ENCODE peak calls at places on chromosomes 6 and 20, in nine cellular contexts. K is adrenal gland, C is fibroblast of lung, X is heart right ventricle, Y is left ventricle myocardium inferior, P is hepatocyte, W is upper lobe of left lung, E is SK-N-SH, Q is HepG2. A is an unnamed sample.

GRCh38 chr6:331622-332521 is 39.6 kb downstream of the DUSP22 start:
- DNase-seq in Y (no peak), C (no peak), E (no peak), W (no peak), P (no peak), X (no peak), Q (no peak), K (no peak), A (no peak)

GRCh38 chr6:151093706-151094105 is 146.1 kb upstream of the AKAP12 start:
- DNase-seq in K (no peak), C (no peak), E (no peak), Q (no peak), P (no peak), Y (no peak), W (no peak), X (no peak), A (no peak)

GRCh38 chr6:69883551-69883950 is 17.2 kb downstream of the COL19A1 start:
- DNase-seq in Y (no peak), E (no peak), Q (no peak), W (no peak), X (no peak), P (no peak), K (no peak), C (peak; percentile 60), A (no peak)

GRCh38 chr6:35967059-35967769 is 46.3 kb upstream of the SRPK1 start:
- DNase-seq in K (no peak), P (peak; percentile 23), C (no peak), Q (peak; percentile 68), E (no peak), W (no peak), Y (no peak), X (no peak), A (no peak)

GRCh38 chr6:6566766-6567165 is 21.8 kb upstream of the LY86 start:
- DNase-seq in E (no peak), P (no peak), Q (no peak), K (no peak), Y (no peak), C (no peak), W (no peak), X (no peak), A (no peak)

GRCh38 chr6:26250806-26251075 is 114.3 kb upstream of the BTN3A2 start:
- DNase-seq in E (no peak), Q (no peak), W (no peak), K (no peak), C (no peak), Y (no peak), P (no peak), X (no peak), A (no peak)

GRCh38 chr20:43737925-43738324 is 11.1 kb upstream of the GTSF1L start:
- DNase-seq in C (no peak), Y (no peak), K (no peak), W (no peak), E (no peak), P (no peak), Q (no peak), X (no peak), A (no peak)

GRCh38 chr6:42547407-42548329 is 16.2 kb upstream of the UBR2 start:
- DNase-seq in C (peak; percentile 80), W (peak; percentile 90), E (peak; percentile 94), X (peak; percentile 85), K (peak; percentile 82), P (peak; percentile 90), Q (peak; percentile 48), Y (peak; percentile 85), A (peak; percentile 90)

GRCh38 chr20:10758446-10758845 is 84.6 kb upstream of the JAG1 start:
- DNase-seq in K (no peak), Y (no peak), X (no peak), C (no peak), E (no peak), Q (peak; percentile 44), W (no peak), P (no peak), A (no peak)

GRCh38 chr20:1810926-1811620 is 84.1 kb upstream of the SIRPA start:
- DNase-seq in C (peak; percentile 74), K (no peak), X (no peak), W (peak; percentile 61), P (no peak), E (no peak), Y (peak; percentile 19), Q (peak; percentile 61), A (no peak)

GRCh38 chr20:20450461-20451027 is 82.6 kb downstream of the INSM1 start:
- DNase-seq in W (no peak), E (peak; percentile 53), P (no peak), X (peak; percentile 60), Y (peak; percentile 63), Q (no peak), C (peak; percentile 33), K (no peak), A (no peak)

GRCh38 chr6:123925360-123925759 is 121.7 kb downstream of the NKAIN2 start:
- DNase-seq in K (no peak), C (peak; percentile 15), X (no peak), E (no peak), P (no peak), W (no peak), Y (no peak), Q (no peak), A (no peak)

GRCh38 chr20:23106271-23106851 is 20.2 kb upstream of the CD93 start:
- DNase-seq in Q (no peak), X (no peak), K (no peak), C (peak; percentile 90), W (peak; percentile 73), Y (no peak), E (no peak), P (no peak), A (no peak)

GRCh38 chr20:56689318-56689717 is 60.2 kb downstream of the TFAP2C start:
- DNase-seq in X (no peak), Y (no peak), Q (no peak), E (no peak), C (peak; percentile 1), K (no peak), W (no peak), P (no peak), A (no peak)

GRCh38 chr6:125302840-125303511 is 1.2 kb upstream of the HDDC2 start:
- DNase-seq in E (no peak), K (no peak), X (no peak), Q (no peak), W (no peak), P (no peak), Y (no peak), C (no peak), A (no peak)

GRCh38 chr6:44223471-44224153 is at the start of gene SLC29A1:
- DNase-seq in E (peak; percentile 95), W (peak; percentile 79), Y (peak; percentile 89), X (peak; percentile 85), P (peak; percentile 83), Q (peak; percentile 74), C (peak; percentile 25), K (peak; percentile 77), A (peak; percentile 81)

GRCh38 chr6:24667378-24667803 is 514 bp downstream of the ACOT13 start:
- DNase-seq in E (peak; percentile 11), P (peak; percentile 76), W (no peak), X (no peak), Q (peak; percentile 54), Y (no peak), K (no peak), C (no peak), A (no peak)

GRCh38 chr6:27091661-27092315 is 155.7 kb upstream of the PRSS16 start:
- DNase-seq in P (peak; percentile 64), W (no peak), E (peak; percentile 65), K (no peak), Q (peak; percentile 66), C (peak; percentile 85), X (no peak), Y (no peak), A (no peak)

GRCh38 chr6:140077712-140078551 is 703.5 kb upstream of the CITED2 start:
- DNase-seq in P (no peak), Y (no peak), Q (no peak), C (peak; percentile 46), E (no peak), K (no peak), W (no peak), X (no peak), A (no peak)

GRCh38 chr6:5150676-5151075 is 65.5 kb downstream of the PPP1R3G start:
- DNase-seq in P (no peak), Y (no peak), W (no peak), E (no peak), K (no peak), Q (no peak), C (no peak), X (no peak), A (no peak)

GRCh38 chr6:41548098-41548840 is 2.1 kb downstream of the FOXP4 start:
- DNase-seq in W (no peak), Y (no peak), Q (no peak), E (no peak), C (no peak), K (no peak), P (peak; percentile 65), X (no peak), A (peak; percentile 60)

GRCh38 chr20:1376007-1376406 is 16.8 kb downstream of the FKBP1A start:
- DNase-seq in Y (no peak), E (no peak), W (peak; percentile 49), Q (no peak), K (no peak), C (no peak), X (no peak), P (no peak), A (no peak)

DNA sequence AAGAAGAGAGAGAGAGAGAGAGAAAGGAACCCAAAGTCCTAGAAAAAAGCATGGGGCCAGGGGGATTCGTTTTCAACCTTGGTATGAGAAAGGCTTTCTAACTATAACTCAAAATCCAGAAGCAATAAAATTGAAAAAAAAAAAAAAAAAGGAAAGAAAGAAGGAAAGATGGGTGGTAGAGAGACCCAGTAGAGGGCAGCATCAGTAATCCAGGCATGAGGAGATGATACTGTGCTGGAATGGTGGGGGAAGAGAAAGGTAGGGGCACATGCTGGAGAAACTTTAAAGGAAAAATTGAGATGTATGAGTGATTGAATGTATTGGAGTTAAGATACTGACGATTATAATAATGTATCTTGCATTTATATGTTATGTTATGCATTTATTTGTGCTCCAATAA is 1040.7 kb upstream of the FLRT3 start:
- DNase-seq in K (no peak), Q (no peak), P (no peak), W (no peak), C (no peak), Y (no peak), X (no peak), E (no peak), A (no peak)
- TF ChIP-seq CTCF in K (no peak), Q (no peak), P (no peak), W (no peak), C (no peak), Y (no peak), X (no peak), E (peak; percentile 41), A (no peak)

GRCh38 chr20:49637238-49637637 is 69.3 kb upstream of the PTGIS start:
- DNase-seq in E (no peak), W (no peak), Q (no peak), C (no peak), P (no peak), X (no peak), K (no peak), Y (no peak), A (no peak)
- H3K36me3 ChIP-seq in E (peaks cover 47% of the 10 kb centered on the region), W (peaks cover 49% of the 10 kb centered on the region), Q (peaks cover 42% of the 10 kb centered on the region), C (peaks cover 15% of the 10 kb centered on the region), P (no peaks in the 10 kb centered on the region), X (peaks cover 25% of the 10 kb centered on the region), K (peaks cover 86% of the 10 kb centered on the region), Y (peaks cover 72% of the 10 kb centered on the region), A (peaks cover 4% of the 10 kb centered on the region)

GRCh38 chr20:34045294-34045693 is 51.6 kb downstream of the RALY start:
- DNase-seq in X (no peak), P (peak; percentile 61), Q (peak; percentile 73), W (peak; percentile 64), K (peak; percentile 48), E (peak; percentile 54), Y (peak; percentile 29), C (peak; percentile 29), A (peak; percentile 23)
- TF ChIP-seq CTCF in X (no peak), P (no peak), Q (no peak), W (no peak), K (no peak), E (no peak), Y (no peak), C (no peak), A (no peak)

GRCh38 chr6:36973190-36973589 is 12.8 kb downstream of the MTCH1 start:
- DNase-seq in W (no peak), K (no peak), Y (no peak), X (no peak), P (no peak), C (no peak), E (no peak), Q (no peak), A (no peak)
- H3K36me3 ChIP-seq in W (peaks cover 100% of the 10 kb centered on the region), K (peaks cover 100% of the 10 kb centered on the region), Y (peaks cover 99% of the 10 kb centered on the region), X (peaks cover 61% of the 10 kb centered on the region), P (peaks cover 7% of the 10 kb centered on the region), C (peaks cover 56% of the 10 kb centered on the region), E (peaks cover 59% of the 10 kb centered on the region), Q (peaks cover 82% of the 10 kb centered on the region), A (peaks cover 97% of the 10 kb centered on the region)

A was measured in pancreas.